ENCODE peak calls at places on chromosome 13, in five cellular contexts. B is IMR-90, A is H9, S is mesendoderm, W is trophoblast cell. I is an unnamed sample.
A peak's percentile ranks its signal among the peaks of the same experiment; 100 is the strongest.

GRCh38 chr13:29917573-29918091 is 67.2 kb upstream of the UBL3 start:
- DNase-seq in B (peak; percentile 48), A (no peak), S (no peak), W (no peak), I (no peak)

GRCh38 chr13:32791545-32792172 is 205.4 kb downstream of the PDS5B start:
- DNase-seq in B (peak; percentile 35), A (no peak), S (no peak), W (no peak), I (no peak)

GRCh38 chr13:97621025-97621424 is 187.1 kb downstream of the RAP2A start:
- DNase-seq in B (no peak), A (no peak), S (no peak), W (no peak), I (no peak)

GRCh38 chr13:40639226-40639681 is 27.2 kb downstream of the FOXO1 start:
- DNase-seq in B (no peak), A (no peak), S (peak; percentile 76), W (peak; percentile 59), I (no peak)

GRCh38 chr13:48054601-48055000 is 17.1 kb downstream of the NUDT15 start:
- DNase-seq in B (no peak), A (no peak), S (peak; percentile 21), W (peak; percentile 79), I (no peak)

GRCh38 chr13:91278888-91279287 is 68.6 kb upstream of the MIR17HG start:
- DNase-seq in B (no peak), A (no peak), S (no peak), W (no peak), I (no peak)

GRCh38 chr13:90416519-90416918 is 931.0 kb upstream of the MIR17HG start:
- DNase-seq in B (peak; percentile 43), A (no peak), S (peak; percentile 92), W (peak; percentile 7), I (peak; percentile 9)

GRCh38 chr13:23279321-23279720 is 98.5 kb downstream of the SGCG start:
- DNase-seq in B (no peak), A (no peak), S (no peak), W (no peak), I (no peak)

GRCh38 chr13:75173457-75174356 is 308.3 kb downstream of the TBC1D4 start:
- DNase-seq in B (no peak), A (no peak), S (peak; percentile 33), W (no peak), I (no peak)

GRCh38 chr13:30829788-30830637 is 76.1 kb upstream of the MEDAG start:
- DNase-seq in B (no peak), A (no peak), S (no peak), W (no peak), I (no peak)

GRCh38 chr13:31797154-31797775 is 57.9 kb downstream of the RXFP2 start:
- DNase-seq in B (peak; percentile 55), A (no peak), S (peak; percentile 37), W (no peak), I (peak; percentile 4)

GRCh38 chr13:31437975-31438374 is 238.2 kb downstream of the B3GLCT start:
- DNase-seq in B (no peak), A (no peak), S (peak; percentile 20), W (no peak), I (no peak)

GRCh38 chr13:113956571-113956970 is 17.3 kb downstream of the C13orf46 start:
- DNase-seq in B (no peak), A (no peak), S (no peak), W (no peak), I (no peak)

GRCh38 chr13:23433171-23434153 is at the start of gene SACS:
- DNase-seq in B (peak; percentile 52), A (peak; percentile 86), S (peak; percentile 88), W (no peak), I (peak; percentile 84)

GRCh38 chr13:46728777-46729176 is 68.2 kb downstream of the ESD start:
- DNase-seq in B (no peak), A (no peak), S (peak; percentile 70), W (no peak), I (no peak)

GRCh38 chr13:112894673-112895481 is 74.1 kb upstream of the MCF2L start:
- DNase-seq in B (no peak), A (peak; percentile 87), S (no peak), W (no peak), I (peak; percentile 39)

GRCh38 chr13:111664060-111664459 is 343.6 kb downstream of the TEX29 start:
- DNase-seq in B (no peak), A (peak; percentile 13), S (no peak), W (no peak), I (no peak)

GRCh38 chr13:107590556-107590955 is 624.8 kb downstream of the LIG4 start:
- DNase-seq in B (peak; percentile 83), A (no peak), S (no peak), W (no peak), I (no peak)

GRCh38 chr13:60562081-60562764 is 165.2 kb downstream of the TDRD3 start:
- DNase-seq in B (peak; percentile 10), A (no peak), S (no peak), W (peak; percentile 22), I (no peak)

GRCh38 chr13:44280461-44280860 is 93.2 kb upstream of the SERP2 start:
- DNase-seq in B (peak; percentile 81), A (no peak), S (no peak), W (no peak), I (no peak)
- H2BK5ac ChIP-seq in B (peak overlapping the region; percentile 47), A (no peak overlapping the region), S (no peak overlapping the region), W (no peak overlapping the region), I (no peak overlapping the region)

DNA sequence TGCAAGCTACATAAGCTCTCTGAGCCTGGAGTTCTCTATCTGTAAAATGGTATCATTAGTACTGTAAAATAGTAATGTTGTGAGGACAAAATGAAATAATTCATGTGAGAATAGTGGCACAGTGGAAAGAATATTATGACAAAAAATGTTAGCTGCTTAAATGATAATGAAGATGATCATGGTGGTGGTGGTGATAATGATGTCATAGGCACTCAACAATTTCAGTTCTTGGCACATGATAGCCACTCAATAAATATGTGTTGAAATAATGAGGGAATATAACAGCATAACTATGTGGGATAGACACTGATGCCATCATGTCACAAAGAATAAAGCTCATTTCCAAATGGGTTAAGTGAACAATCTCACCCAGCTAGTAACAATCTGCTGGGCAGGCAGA is 736.3 kb downstream of the EFNB2 start:
- DNase-seq in B (no peak), A (no peak), S (no peak), W (no peak), I (no peak)
- H2BK5ac ChIP-seq in B (no peak overlapping the region), A (no peak overlapping the region), S (no peak overlapping the region), W (no peak overlapping the region), I (no peak overlapping the region)

GRCh38 chr13:99992376-99992775 is 10.8 kb downstream of the ZIC2 start:
- DNase-seq in B (no peak), A (no peak), S (peak; percentile 30), W (no peak), I (no peak)
- H2BK5ac ChIP-seq in B (no peak overlapping the region), A (no peak overlapping the region), S (no peak overlapping the region), W (no peak overlapping the region), I (no peak overlapping the region)

DNA sequence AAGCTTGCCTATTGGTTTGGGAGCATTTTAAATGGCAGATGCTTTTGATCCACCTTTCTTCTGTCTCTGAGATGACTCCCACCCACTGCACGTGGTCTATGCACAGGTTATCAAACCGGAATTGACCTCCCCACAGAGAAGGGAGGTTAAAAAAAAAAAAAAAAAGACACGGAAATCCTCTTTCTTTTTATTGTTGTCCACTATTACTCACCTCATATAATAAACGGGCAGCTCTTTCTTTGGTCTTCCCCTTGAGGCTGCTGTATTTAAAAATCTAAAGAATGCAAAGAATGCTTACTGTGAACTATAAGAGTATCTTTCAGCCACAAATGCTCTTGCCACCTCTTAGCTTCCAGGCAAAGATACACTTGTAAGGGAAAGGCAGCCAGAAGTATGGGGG is 329.7 kb downstream of the NDFIP2 start:
- DNase-seq in B (peak; percentile 58), A (no peak), S (peak; percentile 82), W (no peak), I (no peak)
- H2BK5ac ChIP-seq in B (peak overlapping the region; percentile 37), A (no peak overlapping the region), S (no peak overlapping the region), W (peak overlapping the region; percentile 59), I (no peak overlapping the region)

GRCh38 chr13:45121421-45121820 is 1.1 kb downstream of the GTF2F2 start:
- DNase-seq in B (peak; percentile 53), A (no peak), S (peak; percentile 53), W (no peak), I (no peak)
- H2BK5ac ChIP-seq in B (peak overlapping the region; percentile 64), A (no peak overlapping the region), S (no peak overlapping the region), W (no peak overlapping the region), I (no peak overlapping the region)

GRCh38 chr13:44174769-44175425 is 198.7 kb upstream of the SERP2 start:
- DNase-seq in B (peak; percentile 76), A (no peak), S (peak; percentile 93), W (peak; percentile 70), I (no peak)
- H2BK5ac ChIP-seq in B (peak overlapping the region; percentile 73), A (no peak overlapping the region), S (peak overlapping the region; percentile 96), W (peak overlapping the region; percentile 55), I (no peak overlapping the region)

GRCh38 chr13:110307697-110308376 is 753 bp downstream of the COL4A2 start:
- DNase-seq in B (peak; percentile 59), A (peak; percentile 49), S (peak; percentile 37), W (peak; percentile 72), I (peak; percentile 41)
- H2BK5ac ChIP-seq in B (peak overlapping the region; percentile 89), A (no peak overlapping the region), S (peak overlapping the region; percentile 35), W (peak overlapping the region; percentile 93), I (peak overlapping the region; percentile 98)

DNA sequence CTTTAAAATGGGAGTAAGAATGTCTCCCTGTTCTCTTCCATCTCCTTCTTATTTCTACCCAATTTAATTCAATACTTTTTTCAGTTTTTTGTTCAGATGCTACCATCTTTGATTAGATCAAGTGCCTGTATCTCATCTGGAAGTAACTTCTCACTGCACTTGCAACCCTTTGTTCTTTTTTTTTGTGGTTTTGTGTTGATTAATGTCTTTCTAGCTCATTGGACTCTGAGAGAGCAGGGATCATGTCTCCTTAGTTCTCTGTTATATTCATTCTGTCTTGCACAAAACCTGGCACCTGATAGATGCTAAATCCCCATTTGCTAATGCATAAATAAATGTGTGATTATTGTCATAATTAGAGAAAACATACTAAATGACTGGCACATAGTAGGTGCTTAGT is 834 bp upstream of the ITGBL1 start:
- DNase-seq in B (no peak), A (no peak), S (no peak), W (no peak), I (no peak)
- H2BK5ac ChIP-seq in B (peak overlapping the region; percentile 82), A (no peak overlapping the region), S (no peak overlapping the region), W (no peak overlapping the region), I (no peak overlapping the region)

DNA sequence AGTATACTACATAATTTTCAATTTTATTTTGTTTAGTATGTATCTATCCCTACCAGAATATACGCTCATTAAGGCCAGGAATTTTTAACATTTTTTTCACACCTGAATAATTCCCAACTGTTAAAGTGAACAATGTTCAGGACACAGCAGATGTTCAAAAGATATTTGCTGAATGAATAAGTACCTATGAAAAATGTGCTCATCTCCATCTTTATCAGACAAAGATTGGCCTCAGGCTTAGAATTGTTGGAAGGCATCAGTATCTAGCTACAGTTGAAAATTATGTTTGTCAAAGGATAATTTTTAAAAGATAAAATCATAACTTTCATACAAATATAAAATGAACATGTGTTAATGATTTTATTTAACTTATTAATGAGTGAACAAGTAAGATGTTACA is 30.9 kb upstream of the SERP2 start:
- DNase-seq in B (no peak), A (no peak), S (no peak), W (peak; percentile 30), I (no peak)
- H2BK5ac ChIP-seq in B (no peak overlapping the region), A (no peak overlapping the region), S (no peak overlapping the region), W (no peak overlapping the region), I (no peak overlapping the region)

GRCh38 chr13:94546071-94546839 is 49.7 kb downstream of the TGDS start:
- DNase-seq in B (no peak), A (no peak), S (peak; percentile 41), W (no peak), I (no peak)
- H2BK5ac ChIP-seq in B (no peak overlapping the region), A (no peak overlapping the region), S (no peak overlapping the region), W (no peak overlapping the region), I (no peak overlapping the region)